ENCODE peak calls at places on chromosomes 11 and 22, in eight cellular contexts. M is foreskin fibroblast, E is endothelial cell, F is activated B cell treated with CpG ODN at 0.5 μM for 24 hours, T is uterus, X is GM20000, Q is neural progenitor cell, W is tibial artery. U is an unnamed sample.

GRCh38 chr11:11207428-11207827 is 145.6 kb downstream of the CSNK2A3 start:
- DNase-seq in T (no peak), M (no peak), E (no peak), W (no peak), F (no peak), X (no peak), Q (no peak), U (no peak)

GRCh38 chr11:35791088-35791958 is 128.7 kb downstream of the TRIM44 start:
- DNase-seq in E (no peak), F (no peak), X (no peak), Q (no peak), T (no peak), M (peak), W (no peak), U (no peak)

GRCh38 chr11:19955660-19956059 is 204.6 kb downstream of the DBX1 start:
- DNase-seq in F (no peak), W (no peak), M (no peak), E (no peak), X (no peak), Q (no peak), T (no peak), U (no peak)

GRCh38 chr11:14248577-14248976 is 110.4 kb downstream of the RRAS2 start:
- DNase-seq in T (no peak), M (no peak), W (no peak), E (peak), X (no peak), F (no peak), Q (peak), U (peak)

GRCh38 chr11:44577231-44577834 is 11.9 kb downstream of the CD82 start:
- DNase-seq in Q (no peak), E (no peak), X (no peak), W (no peak), F (no peak), M (no peak), T (no peak), U (no peak)

GRCh38 chr11:62854825-62855570 is 15.6 kb upstream of the WDR74 start:
- DNase-seq in M (no peak), T (no peak), E (no peak), X (no peak), F (no peak), Q (no peak), W (no peak), U (no peak)

GRCh38 chr11:10694481-10695239 is 1.1 kb upstream of the IRAG1 start:
- DNase-seq in W (no peak), F (no peak), T (no peak), M (peak), X (no peak), Q (no peak), E (no peak), U (no peak)

GRCh38 chr22:44566911-44567310 is 68.9 kb upstream of the RTL6 start:
- DNase-seq in X (no peak), Q (no peak), T (no peak), F (no peak), M (no peak), W (peak), E (no peak), U (no peak)

GRCh38 chr11:19739872-19740271 is 27.2 kb downstream of the NAV2 start:
- DNase-seq in T (peak), E (peak), M (peak), Q (peak), W (no peak), X (no peak), F (no peak), U (peak)

GRCh38 chr11:118142809-118143208 is 9.8 kb downstream of the SCN4B start:
- DNase-seq in M (no peak), E (no peak), T (no peak), W (no peak), X (no peak), Q (no peak), F (no peak), U (no peak)

GRCh38 chr11:78910322-78910721 is 335.7 kb upstream of the NARS2 start:
- DNase-seq in T (no peak), X (no peak), W (no peak), Q (no peak), F (no peak), E (no peak), M (no peak), U (no peak)

GRCh38 chr11:123305601-123306000 is 110.6 kb upstream of the CLMP start:
- DNase-seq in F (no peak), W (no peak), Q (no peak), E (no peak), M (no peak), X (no peak), T (no peak), U (no peak)

GRCh38 chr11:111207213-111207612 is 38.3 kb upstream of the POU2AF2 start:
- DNase-seq in M (no peak), T (no peak), E (no peak), X (no peak), F (no peak), Q (no peak), W (no peak), U (no peak)

GRCh38 chr11:79762271-79762935 is 321.6 kb upstream of the TENM4 start:
- DNase-seq in E (no peak), T (no peak), M (no peak), W (no peak), F (no peak), X (no peak), Q (peak), U (no peak)

GRCh38 chr22:27723150-27723549 is 78.4 kb downstream of the MN1 start:
- DNase-seq in W (no peak), X (no peak), T (no peak), M (no peak), E (no peak), F (no peak), Q (no peak), U (no peak)

GRCh38 chr11:66139817-66140216 is 69.7 kb downstream of the PACS1 start:
- DNase-seq in M (no peak), E (no peak), X (no peak), W (no peak), Q (no peak), T (no peak), F (no peak), U (no peak)

GRCh38 chr22:29093501-29093921 is 20.7 kb downstream of the KREMEN1 start:
- DNase-seq in E (no peak), M (peak), Q (no peak), X (no peak), W (no peak), F (no peak), T (peak), U (no peak)

GRCh38 chr11:79437274-79437980 is 3.4 kb downstream of the TENM4 start:
- DNase-seq in Q (peak), T (peak), E (peak), X (peak), W (peak), M (peak), F (peak), U (peak)

GRCh38 chr22:17110791-17111550 is 10.2 kb downstream of the TMEM121B start:
- DNase-seq in W (no peak), E (no peak), Q (no peak), X (no peak), T (no peak), M (no peak), F (no peak), U (no peak)

GRCh38 chr11:44606472-44606871 is 41.0 kb downstream of the CD82 start:
- DNase-seq in E (no peak), T (no peak), Q (no peak), W (no peak), F (no peak), M (no peak), X (no peak), U (no peak)

GRCh38 chr11:8831861-8832260 is 79.1 kb upstream of the AKIP1 start:
- DNase-seq in F (no peak), W (no peak), Q (no peak), M (no peak), T (no peak), E (no peak), X (no peak), U (no peak)

GRCh38 chr11:104916442-104916841 is 18.2 kb upstream of the CASP12 start:
- DNase-seq in E (no peak), T (no peak), F (no peak), M (peak), X (no peak), W (no peak), Q (no peak), U (no peak)

GRCh38 chr11:13126430-13126829 is 117.3 kb downstream of the RASSF10 start:
- DNase-seq in E (no peak), W (no peak), M (peak), Q (no peak), T (no peak), F (no peak), X (no peak), U (no peak)

GRCh38 chr22:39738746-39739145 is 154.8 kb downstream of the ENTHD1 start:
- DNase-seq in M (peak), W (no peak), F (no peak), X (no peak), T (no peak), E (no peak), Q (no peak), U (no peak)

GRCh38 chr11:79098096-79098495 is 342.7 kb downstream of the TENM4 start:
- DNase-seq in T (no peak), W (no peak), E (no peak), M (no peak), F (no peak), Q (no peak), X (no peak), U (peak)

GRCh38 chr22:47738472-47739013 is 976.1 kb downstream of the TBC1D22A start:
- DNase-seq in Q (no peak), W (no peak), E (no peak), T (no peak), M (no peak), F (no peak), X (no peak), U (no peak)

GRCh38 chr22:44181033-44181911 is 547 bp downstream of the PARVG start:
- DNase-seq in F (peak), T (no peak), M (no peak), E (no peak), X (peak), Q (no peak), W (no peak), U (no peak)

DNA sequence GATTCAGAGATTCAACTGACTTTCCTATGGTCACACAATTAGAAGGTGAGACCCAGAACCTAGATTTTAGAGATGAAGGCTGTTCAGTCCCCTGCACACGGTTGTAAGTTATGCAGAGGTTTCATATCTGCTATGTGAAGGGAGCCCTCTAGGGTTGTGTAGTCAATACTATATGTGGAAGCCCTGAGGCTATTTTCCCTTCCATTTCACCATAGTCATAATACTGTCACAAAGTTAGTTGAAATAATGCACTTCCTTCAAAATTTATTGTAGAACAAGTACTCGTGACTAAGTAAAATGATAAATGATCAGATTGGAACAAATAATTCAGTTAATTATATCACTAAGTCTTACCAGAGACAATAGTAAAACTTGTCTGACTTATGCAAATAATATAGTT is 48.8 kb downstream of the ENDOD1 start:
- DNase-seq in W (no peak), T (no peak), E (no peak), M (peak), F (no peak), Q (no peak), X (peak), U (no peak)
- TF ChIP-seq CTCF in W (peak), T (peak), E (no peak), M (peak), F (no peak), Q (peak), X (peak), U (no peak)

GRCh38 chr11:102534261-102534872 is 3.8 kb upstream of the MMP7 start:
- DNase-seq in X (no peak), F (no peak), M (no peak), Q (no peak), T (no peak), E (no peak), W (no peak), U (no peak)
- TF ChIP-seq CTCF in X (no peak), F (no peak), M (peak), Q (no peak), T (no peak), E (no peak), W (no peak), U (no peak)

GRCh38 chr11:126607374-126607773 is 251.9 kb downstream of the ST3GAL4 start:
- DNase-seq in E (peak), M (peak), X (peak), T (no peak), Q (peak), F (no peak), W (peak), U (peak)
- TF ChIP-seq CTCF in E (peak), M (peak), X (peak), T (no peak), Q (peak), F (no peak), W (no peak), U (peak)

DNA sequence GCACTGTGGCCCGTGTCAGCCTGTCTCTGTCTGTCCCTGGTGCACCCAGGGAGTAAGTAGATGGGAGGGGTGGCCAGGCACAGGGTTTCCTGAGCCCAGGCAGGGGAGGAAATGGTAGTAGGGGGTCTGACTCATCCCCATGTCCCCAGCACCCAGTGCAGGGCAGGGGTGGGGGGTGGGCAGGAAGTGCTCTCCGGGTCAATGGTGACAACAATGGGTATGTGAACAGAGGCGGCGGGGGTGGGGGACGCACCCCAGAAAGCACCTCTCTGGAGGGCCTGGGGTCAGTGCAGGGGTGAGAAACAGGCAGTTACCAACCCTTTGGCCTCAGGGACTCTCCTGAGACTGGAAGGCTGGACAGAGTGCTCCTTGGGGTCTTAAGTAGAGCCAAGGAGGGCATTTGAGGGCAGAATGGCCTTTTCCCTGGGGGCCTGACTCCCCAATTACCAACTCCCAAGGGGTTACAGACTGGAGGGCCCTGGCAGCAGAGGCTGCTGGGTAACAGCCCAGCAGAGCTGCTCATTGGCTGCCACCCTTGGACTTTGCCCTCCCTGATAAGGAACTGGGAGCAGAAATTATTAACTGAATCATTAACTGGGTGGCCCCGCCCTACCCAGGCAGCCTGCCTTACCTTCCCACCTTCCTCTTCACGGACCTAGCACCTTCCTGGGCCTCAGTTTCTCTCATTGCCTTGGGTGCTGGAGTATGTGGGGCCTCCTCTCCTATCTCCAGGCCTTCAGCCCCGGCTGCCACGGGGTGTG is 4.2 kb downstream of the MYRF start:
- DNase-seq in X (peak), Q (no peak), W (no peak), T (no peak), F (no peak), M (peak), E (no peak), U (no peak)
- TF ChIP-seq CTCF in X (no peak), Q (no peak), W (no peak), T (no peak), F (no peak), M (no peak), E (no peak), U (no peak)

DNA sequence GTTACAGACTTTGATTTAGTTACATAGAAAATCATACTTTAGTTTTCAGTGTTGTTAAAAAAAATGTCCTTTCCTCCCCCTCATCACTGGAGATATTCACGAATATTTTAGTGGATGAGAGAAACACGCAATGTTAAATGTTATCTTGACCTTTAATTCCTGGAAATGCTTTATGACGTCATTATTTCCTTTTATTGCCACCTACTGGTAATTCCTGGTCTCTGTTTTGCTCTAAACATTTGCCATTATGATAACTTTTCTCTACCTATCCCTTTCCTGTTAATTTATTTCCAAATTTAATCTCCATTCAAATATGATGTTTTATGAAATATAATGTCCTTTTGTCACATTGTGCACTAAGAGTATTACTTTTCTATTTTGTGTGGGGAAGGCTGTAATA is 770.6 kb downstream of the FAM181B start:
- DNase-seq in F (no peak), T (no peak), W (no peak), E (no peak), X (no peak), M (no peak), Q (no peak), U (no peak)
- TF ChIP-seq CTCF in F (no peak), T (no peak), W (no peak), E (peak), X (no peak), M (no peak), Q (peak), U (peak)

GRCh38 chr11:73141309-73142127 is 600 bp downstream of the FCHSD2 start:
- DNase-seq in F (peak), T (peak), W (peak), E (peak), M (peak), Q (peak), X (peak), U (peak)
- TF ChIP-seq CTCF in F (no peak), T (no peak), W (no peak), E (no peak), M (no peak), Q (no peak), X (peak), U (no peak)

GRCh38 chr11:64741393-64742086 is 2.4 kb downstream of the RASGRP2 start:
- DNase-seq in Q (peak), F (no peak), M (no peak), X (no peak), W (no peak), T (no peak), E (no peak), U (no peak)

GRCh38 chr11:64736654-64737053 is 7.3 kb downstream of the RASGRP2 start:
- DNase-seq in F (no peak), E (no peak), X (no peak), M (no peak), T (no peak), Q (peak), W (no peak), U (no peak)

GRCh38 chr11:64742940-64743590 is 877 bp downstream of the RASGRP2 start:
- DNase-seq in Q (peak), W (peak), E (peak), T (peak), X (peak), M (peak), F (peak), U (peak)

GRCh38 chr11:64742087-64742939 is 1.6 kb downstream of the RASGRP2 start:
- DNase-seq in Q (peak), E (peak), F (peak), M (peak), T (peak), W (no peak), X (peak), U (peak)

DNA sequence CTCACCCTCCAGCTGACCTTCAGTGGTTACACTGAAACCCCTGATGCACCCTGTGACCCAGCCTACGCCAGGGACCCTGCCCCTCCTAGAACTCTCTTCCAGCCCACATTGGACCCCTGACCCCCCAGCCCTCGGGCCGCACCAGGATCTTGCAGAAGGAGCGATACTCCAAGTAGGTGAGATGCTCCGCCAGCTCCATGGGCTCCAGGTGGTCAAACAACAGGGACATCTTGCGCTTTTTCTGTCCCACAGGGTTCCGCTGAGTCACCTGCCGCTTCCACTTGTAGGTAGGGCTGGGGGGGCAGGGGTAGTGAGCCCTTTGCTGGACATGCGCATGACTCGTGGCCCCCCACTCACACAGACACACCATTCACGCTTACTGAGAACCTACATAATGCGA is 4.1 kb downstream of the RASGRP2 start:
- DNase-seq in Q (no peak), M (no peak), E (no peak), T (no peak), F (no peak), W (no peak), X (no peak), U (no peak)
- TF ChIP-seq CTCF in Q (no peak), M (no peak), E (no peak), T (no peak), F (no peak), W (no peak), X (no peak), U (no peak)

DNA sequence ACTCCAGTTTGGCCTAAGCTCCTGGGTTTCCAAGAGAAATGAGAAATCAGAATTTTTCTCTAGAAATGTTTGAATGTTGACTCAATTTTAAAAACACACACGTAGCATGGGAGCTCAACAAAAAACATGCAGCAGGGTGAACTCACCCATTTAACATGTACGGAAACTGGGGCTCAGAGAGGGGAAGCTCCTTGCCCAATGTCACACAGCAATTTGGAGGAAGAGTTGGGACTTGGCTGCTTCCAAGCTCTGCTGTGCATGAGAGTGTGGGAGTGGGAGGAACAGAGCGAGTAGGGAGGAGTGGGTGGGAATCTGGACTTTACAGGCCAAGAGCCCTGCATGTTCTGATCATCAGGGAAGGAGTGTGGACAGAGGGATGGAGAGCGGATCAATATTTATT is 5.9 kb downstream of the TPST2 start:
- DNase-seq in M (no peak), W (no peak), F (no peak), Q (no peak), E (no peak), X (no peak), T (no peak), U (no peak)
- TF ChIP-seq CTCF in M (no peak), W (no peak), F (no peak), Q (no peak), E (no peak), X (no peak), T (no peak), U (no peak)